ENCODE peak calls at places on chromosomes 11 and 22, in ten cellular contexts. One of them, this sample, is unnamed.

GRCh38 chr11:130831506-130832385 is 84.5 kb downstream of the SNX19 start:
- DNase-seq in IMR-90: peak; percentile 22
- DNase-seq in cardiac muscle cell: no peak
- DNase-seq in H9: no peak
- DNase-seq in RWPE1: peak; percentile 15
- DNase-seq in ovary: no peak
- DNase-seq in upper lobe of right lung: no peak
- DNase-seq in neuronal stem cell: no peak
- DNase-seq in activated CD8-positive, alpha-beta memory T cell treated with anti-CD3 and anti-CD28 coated beads, Interleukin-2, amount 10 ng/mL, durations not matched to agents 7 days and 5 days: no peak
- DNase-seq in hypothalamus: no peak
- DNase-seq in this sample: no peak

GRCh38 chr11:28871090-28871489 is 762.9 kb downstream of the METTL15 start:
- DNase-seq in IMR-90: no peak
- DNase-seq in cardiac muscle cell: no peak
- DNase-seq in H9: no peak
- DNase-seq in RWPE1: no peak
- DNase-seq in ovary: no peak
- DNase-seq in upper lobe of right lung: no peak
- DNase-seq in neuronal stem cell: no peak
- DNase-seq in activated CD8-positive, alpha-beta memory T cell treated with anti-CD3 and anti-CD28 coated beads, Interleukin-2, amount 10 ng/mL, durations not matched to agents 7 days and 5 days: no peak
- DNase-seq in hypothalamus: no peak
- DNase-seq in this sample: no peak

GRCh38 chr11:73185680-73186293 is 32.3 kb upstream of the P2RY2 start:
- DNase-seq in IMR-90: peak; percentile 69
- DNase-seq in cardiac muscle cell: peak; percentile 38
- DNase-seq in H9: no peak
- DNase-seq in RWPE1: peak; percentile 79
- DNase-seq in ovary: no peak
- DNase-seq in upper lobe of right lung: no peak
- DNase-seq in neuronal stem cell: no peak
- DNase-seq in activated CD8-positive, alpha-beta memory T cell treated with anti-CD3 and anti-CD28 coated beads, Interleukin-2, amount 10 ng/mL, durations not matched to agents 7 days and 5 days: no peak
- DNase-seq in hypothalamus: no peak
- DNase-seq in this sample: no peak

GRCh38 chr11:67054851-67055523 is 1.7 kb upstream of the RHOD start:
- DNase-seq in IMR-90: peak; percentile 88
- DNase-seq in cardiac muscle cell: peak; percentile 79
- DNase-seq in H9: no peak
- DNase-seq in RWPE1: peak; percentile 96
- DNase-seq in ovary: no peak
- DNase-seq in upper lobe of right lung: peak; percentile 81
- DNase-seq in neuronal stem cell: no peak
- DNase-seq in activated CD8-positive, alpha-beta memory T cell treated with anti-CD3 and anti-CD28 coated beads, Interleukin-2, amount 10 ng/mL, durations not matched to agents 7 days and 5 days: no peak
- DNase-seq in hypothalamus: no peak
- DNase-seq in this sample: no peak

GRCh38 chr11:43576834-43577521 is 103.6 kb upstream of the HSD17B12 start:
- DNase-seq in IMR-90: peak; percentile 49
- DNase-seq in cardiac muscle cell: peak; percentile 62
- DNase-seq in H9: peak; percentile 86
- DNase-seq in RWPE1: peak; percentile 67
- DNase-seq in ovary: peak; percentile 61
- DNase-seq in upper lobe of right lung: no peak
- DNase-seq in neuronal stem cell: peak; percentile 79
- DNase-seq in activated CD8-positive, alpha-beta memory T cell treated with anti-CD3 and anti-CD28 coated beads, Interleukin-2, amount 10 ng/mL, durations not matched to agents 7 days and 5 days: peak; percentile 48
- DNase-seq in hypothalamus: no peak
- DNase-seq in this sample: peak; percentile 87

GRCh38 chr22:50641696-50642607 is 14.0 kb upstream of the ARSA start:
- DNase-seq in IMR-90: peak; percentile 32
- DNase-seq in cardiac muscle cell: peak; percentile 75
- DNase-seq in H9: peak; percentile 91
- DNase-seq in RWPE1: no peak
- DNase-seq in ovary: peak; percentile 28
- DNase-seq in upper lobe of right lung: peak; percentile 71
- DNase-seq in neuronal stem cell: peak; percentile 66
- DNase-seq in activated CD8-positive, alpha-beta memory T cell treated with anti-CD3 and anti-CD28 coated beads, Interleukin-2, amount 10 ng/mL, durations not matched to agents 7 days and 5 days: no peak
- DNase-seq in hypothalamus: peak; percentile 44
- DNase-seq in this sample: peak; percentile 82

GRCh38 chr11:44734982-44735381 is 8.2 kb downstream of the TSPAN18 start:
- DNase-seq in IMR-90: no peak
- DNase-seq in cardiac muscle cell: no peak
- DNase-seq in H9: no peak
- DNase-seq in RWPE1: no peak
- DNase-seq in ovary: no peak
- DNase-seq in upper lobe of right lung: no peak
- DNase-seq in neuronal stem cell: no peak
- DNase-seq in activated CD8-positive, alpha-beta memory T cell treated with anti-CD3 and anti-CD28 coated beads, Interleukin-2, amount 10 ng/mL, durations not matched to agents 7 days and 5 days: no peak
- DNase-seq in hypothalamus: no peak
- DNase-seq in this sample: no peak

GRCh38 chr11:47917643-47918369 is 62.6 kb upstream of the PTPRJ start:
- DNase-seq in IMR-90: peak; percentile 98
- DNase-seq in cardiac muscle cell: peak; percentile 100
- DNase-seq in H9: peak; percentile 81
- DNase-seq in RWPE1: peak; percentile 37
- DNase-seq in ovary: peak; percentile 89
- DNase-seq in upper lobe of right lung: peak; percentile 90
- DNase-seq in neuronal stem cell: no peak
- DNase-seq in activated CD8-positive, alpha-beta memory T cell treated with anti-CD3 and anti-CD28 coated beads, Interleukin-2, amount 10 ng/mL, durations not matched to agents 7 days and 5 days: no peak
- DNase-seq in hypothalamus: peak; percentile 48
- DNase-seq in this sample: no peak

GRCh38 chr11:123473941-123474668 is 44.0 kb downstream of the GRAMD1B start:
- DNase-seq in IMR-90: peak; percentile 98
- DNase-seq in cardiac muscle cell: peak; percentile 94
- DNase-seq in H9: no peak
- DNase-seq in RWPE1: peak; percentile 68
- DNase-seq in ovary: no peak
- DNase-seq in upper lobe of right lung: no peak
- DNase-seq in neuronal stem cell: no peak
- DNase-seq in activated CD8-positive, alpha-beta memory T cell treated with anti-CD3 and anti-CD28 coated beads, Interleukin-2, amount 10 ng/mL, durations not matched to agents 7 days and 5 days: no peak
- DNase-seq in hypothalamus: no peak
- DNase-seq in this sample: no peak

GRCh38 chr11:35541621-35542375 is 16.4 kb upstream of the PAMR1 start:
- DNase-seq in IMR-90: peak; percentile 93
- DNase-seq in cardiac muscle cell: peak; percentile 93
- DNase-seq in H9: no peak
- DNase-seq in RWPE1: no peak
- DNase-seq in ovary: no peak
- DNase-seq in upper lobe of right lung: no peak
- DNase-seq in neuronal stem cell: no peak
- DNase-seq in activated CD8-positive, alpha-beta memory T cell treated with anti-CD3 and anti-CD28 coated beads, Interleukin-2, amount 10 ng/mL, durations not matched to agents 7 days and 5 days: no peak
- DNase-seq in hypothalamus: no peak
- DNase-seq in this sample: no peak